ENCODE peak calls at places on chromosome 11, in four cellular contexts. K, R, C and I are unnamed samples.

GRCh38 chr11:91041626-91042025 is 818.8 kb upstream of the CHORDC1 start:
- DNase-seq in K (no peak), R (no peak), C (no peak), I (no peak)

GRCh38 chr11:133896642-133897330 is 51.5 kb upstream of the SPATA19 start:
- DNase-seq in K (no peak), R (no peak), C (no peak), I (peak; percentile 3)

GRCh38 chr11:72981067-72981466 is 161.1 kb downstream of the FCHSD2 start:
- DNase-seq in K (no peak), R (no peak), C (no peak), I (no peak)

GRCh38 chr11:71206186-71206585 is 46.2 kb downstream of the SHANK2 start:
- DNase-seq in K (no peak), R (peak; percentile 62), C (no peak), I (no peak)

GRCh38 chr11:128517457-128518230 is 69.7 kb downstream of the ETS1 start:
- DNase-seq in K (no peak), R (no peak), C (no peak), I (no peak)

GRCh38 chr11:126628790-126629621 is 273.5 kb downstream of the ST3GAL4 start:
- DNase-seq in K (no peak), R (no peak), C (no peak), I (no peak)

GRCh38 chr11:12797996-12798395 is 123.8 kb downstream of the TEAD1 start:
- DNase-seq in K (no peak), R (no peak), C (no peak), I (no peak)

GRCh38 chr11:91170711-91171110 is 947.9 kb upstream of the CHORDC1 start:
- DNase-seq in K (no peak), R (no peak), C (no peak), I (no peak)

GRCh38 chr11:68551223-68551622 is 90.7 kb downstream of the PPP6R3 start:
- DNase-seq in K (no peak), R (no peak), C (no peak), I (no peak)

GRCh38 chr11:95507794-95508193 is 276.8 kb upstream of the SESN3 start:
- DNase-seq in K (no peak), R (no peak), C (no peak), I (no peak)

GRCh38 chr11:13288375-13289029 is 10.9 kb downstream of the BMAL1 start:
- DNase-seq in K (no peak), R (no peak), C (no peak), I (no peak)

GRCh38 chr11:91394073-91394717 is 830.4 kb upstream of the FAT3 start:
- DNase-seq in K (no peak), R (no peak), C (no peak), I (no peak)

GRCh38 chr11:29214833-29215232 is 802.0 kb downstream of the KCNA4 start:
- DNase-seq in K (no peak), R (no peak), C (no peak), I (no peak)

GRCh38 chr11:69841859-69842698 is 22.9 kb upstream of the FGF3 start:
- DNase-seq in K (no peak), R (peak; percentile 34), C (peak; percentile 14), I (no peak)

GRCh38 chr11:96524475-96524874 is 134.7 kb downstream of the JRKL start:
- DNase-seq in K (no peak), R (no peak), C (no peak), I (no peak)
- H3K4me3 ChIP-seq in K (no peak overlapping the region), R (no peak overlapping the region), C (no peak overlapping the region), I (no peak overlapping the region)

DNA sequence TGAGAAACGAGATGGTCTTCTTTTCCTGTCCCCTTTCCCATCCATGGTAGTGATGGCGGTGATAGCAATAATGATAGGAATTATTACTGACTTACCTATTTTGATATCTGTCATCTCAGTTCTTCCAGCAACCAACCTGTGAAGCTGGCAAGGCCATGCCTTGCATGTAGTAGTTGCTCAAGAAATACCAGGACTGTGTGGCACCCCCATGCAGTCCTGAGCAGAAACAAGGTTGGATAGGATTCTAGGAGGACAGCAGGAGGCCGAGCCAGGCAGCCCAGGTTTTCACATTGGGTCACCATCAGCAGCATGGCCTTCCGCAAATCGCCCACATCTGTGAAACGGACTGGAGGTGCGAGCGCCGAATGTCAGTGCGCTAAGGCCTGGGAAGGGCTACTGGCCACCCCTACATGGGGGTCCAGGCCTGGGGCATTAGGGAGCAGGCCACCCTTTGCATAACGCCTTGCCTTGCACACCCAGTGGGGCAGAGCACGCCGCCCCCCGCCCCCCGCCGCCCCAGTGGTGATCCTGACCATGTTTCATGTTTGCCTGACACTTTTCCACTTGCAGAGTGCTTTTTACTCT is 2.5 kb downstream of the GRK2 start:
- DNase-seq in K (no peak), R (no peak), C (no peak), I (peak; percentile 9)
- H3K4me3 ChIP-seq in K (no peak overlapping the region), R (no peak overlapping the region), C (peak overlapping the region; percentile 85), I (peak overlapping the region; percentile 86)

GRCh38 chr11:73983764-73984543 is 1.3 kb upstream of the UCP2 start:
- DNase-seq in K (no peak), R (peak; percentile 34), C (no peak), I (no peak)
- H3K4me3 ChIP-seq in K (no peak overlapping the region), R (no peak overlapping the region), C (peak overlapping the region; percentile 100), I (peak overlapping the region; percentile 85)

DNA sequence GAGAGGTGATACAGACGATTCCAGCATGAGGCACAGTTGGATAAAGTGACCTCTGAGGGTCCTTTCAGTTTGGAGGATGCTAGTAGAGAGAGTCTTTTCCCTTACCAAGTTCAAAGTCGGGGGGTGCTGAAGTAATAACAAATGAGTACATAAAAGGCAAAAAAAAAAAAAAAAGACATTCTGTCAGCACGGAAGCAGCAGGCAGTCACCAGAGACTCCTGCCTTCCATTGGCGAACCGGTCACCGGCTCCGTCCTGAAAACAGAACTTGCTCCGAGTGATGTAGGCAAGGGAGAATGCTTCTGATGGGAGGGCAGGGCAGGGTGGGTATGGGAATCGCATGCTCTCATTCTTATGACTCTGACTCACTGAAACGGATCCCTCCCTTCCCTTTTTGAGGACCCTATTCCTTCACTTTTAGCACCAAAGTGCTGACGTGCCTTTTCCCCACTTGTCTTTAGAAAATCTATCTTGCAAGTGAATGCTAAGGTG is 65.9 kb downstream of the PRR5L start:
- DNase-seq in K (no peak), R (no peak), C (no peak), I (no peak)
- H3K4me3 ChIP-seq in K (no peak overlapping the region), R (no peak overlapping the region), C (no peak overlapping the region), I (peak overlapping the region; percentile 2)

GRCh38 chr11:21412652-21413383 is 743.4 kb downstream of the NELL1 start:
- DNase-seq in K (no peak), R (no peak), C (no peak), I (no peak)
- H3K4me3 ChIP-seq in K (no peak overlapping the region), R (no peak overlapping the region), C (no peak overlapping the region), I (no peak overlapping the region)

DNA sequence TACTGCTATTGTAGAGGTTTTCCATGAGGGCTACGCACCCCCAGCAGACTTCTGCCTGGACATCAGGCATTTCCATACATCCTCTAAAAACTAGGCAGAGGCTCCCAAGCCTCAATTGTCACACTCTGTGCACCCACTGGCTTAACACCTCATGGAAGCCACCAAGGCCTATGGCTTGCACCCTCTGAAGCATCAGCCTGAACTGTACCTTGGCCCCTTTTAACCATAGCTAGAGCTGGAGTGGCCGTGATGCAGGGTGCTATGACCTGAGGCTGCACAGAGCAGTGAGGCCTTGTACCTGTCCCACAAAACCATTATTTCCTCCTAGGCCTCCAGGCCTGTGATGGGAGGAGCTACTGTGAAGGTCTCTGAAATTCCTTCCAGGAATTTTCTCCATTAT is 33.9 kb downstream of the AAMDC start:
- DNase-seq in K (no peak), R (no peak), C (no peak), I (no peak)
- H3K4me3 ChIP-seq in K (no peak overlapping the region), R (no peak overlapping the region), C (no peak overlapping the region), I (no peak overlapping the region)

GRCh38 chr11:869399-870126 is 26.9 kb downstream of the TSPAN4 start:
- DNase-seq in K (no peak), R (no peak), C (no peak), I (no peak)

GRCh38 chr11:872799-873198 is 30.1 kb downstream of the TSPAN4 start:
- DNase-seq in K (no peak), R (no peak), C (no peak), I (no peak)

GRCh38 chr11:870418-870817 is 27.8 kb downstream of the TSPAN4 start:
- DNase-seq in K (no peak), R (no peak), C (no peak), I (no peak)

GRCh38 chr11:870127-870413 is 27.4 kb downstream of the TSPAN4 start:
- DNase-seq in K (no peak), R (no peak), C (no peak), I (no peak)

DNA sequence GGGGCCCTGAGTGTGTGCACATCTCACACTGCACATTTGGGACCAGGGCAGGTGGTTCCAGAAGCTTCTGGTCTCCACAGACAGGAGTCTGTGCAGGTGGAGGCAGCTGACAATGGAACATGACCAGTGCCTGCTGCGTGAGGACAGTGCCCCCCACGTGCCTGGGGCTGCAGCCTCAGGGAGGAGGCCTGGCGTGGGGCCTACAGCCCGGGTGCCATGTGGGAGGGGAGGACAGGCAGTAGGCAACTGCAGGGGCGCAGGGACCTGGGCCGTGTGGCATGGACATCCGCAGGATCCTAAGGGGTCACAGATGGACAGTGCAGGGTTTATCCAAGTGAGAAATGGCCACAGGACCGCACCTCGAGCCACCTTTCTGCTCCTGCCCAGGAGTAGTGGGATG is 28.8 kb downstream of the TSPAN4 start:
- DNase-seq in K (no peak), R (no peak), C (no peak), I (no peak)
- H3K4me3 ChIP-seq in K (no peak overlapping the region), R (no peak overlapping the region), C (no peak overlapping the region), I (no peak overlapping the region)

DNA sequence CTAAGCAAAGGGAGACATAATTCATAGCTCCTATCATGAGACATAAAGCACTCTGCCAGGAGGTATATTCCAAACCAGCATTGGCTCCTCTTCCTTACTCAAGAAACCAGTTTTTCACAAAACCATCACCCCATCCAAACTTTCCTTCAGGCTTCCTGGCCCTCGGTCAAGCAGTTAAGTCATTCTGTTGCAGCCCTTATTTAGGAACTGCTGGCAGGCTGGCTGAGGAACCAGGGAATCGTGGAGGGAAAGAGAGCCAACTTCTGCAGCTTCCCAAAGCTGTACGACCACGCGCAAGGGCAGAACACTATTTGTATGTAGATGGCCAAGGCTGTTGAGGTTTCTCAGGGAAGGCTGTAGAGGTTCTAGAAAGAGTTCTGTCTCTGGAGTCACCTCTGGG is 669 bp downstream of the IFT46 start:
- DNase-seq in K (no peak), R (peak; percentile 25), C (no peak), I (no peak)
- H3K4me3 ChIP-seq in K (no peak overlapping the region), R (no peak overlapping the region), C (no peak overlapping the region), I (peak overlapping the region; percentile 62)

GRCh38 chr11:60363542-60364525 is 14.5 kb upstream of the MS4A7 start:
- DNase-seq in K (peak; percentile 49), R (peak; percentile 83), C (peak; percentile 60), I (peak; percentile 28)
- H3K4me3 ChIP-seq in K (no peak overlapping the region), R (no peak overlapping the region), C (no peak overlapping the region), I (no peak overlapping the region)